ENCODE peak calls at places on chromosomes 1 and 21, in eight cellular contexts. One of them, this sample, is unnamed. For H3K4me1, the result is how much of the 10 kb centered on the place peaks cover.

GRCh38 chr21:42309753-42310213 is 5.4 kb downstream of the TFF3 start:
- DNase-seq in BE2C: peak
- DNase-seq in naive thymus-derived CD4-positive, alpha-beta T cell: peak
- DNase-seq in ovary: peak
- DNase-seq in right lobe of liver: no peak
- DNase-seq in left ventricle myocardium inferior: peak
- DNase-seq in PC-9: peak
- DNase-seq in lung: peak
- DNase-seq in this sample: peak

GRCh38 chr21:37365657-37366487 is 701 bp upstream of the DYRK1A start:
- DNase-seq in PC-9: peak
- DNase-seq in lung: peak
- DNase-seq in naive thymus-derived CD4-positive, alpha-beta T cell: peak
- DNase-seq in right lobe of liver: peak
- DNase-seq in ovary: peak
- DNase-seq in BE2C: peak
- DNase-seq in left ventricle myocardium inferior: peak
- DNase-seq in this sample: no peak

GRCh38 chr1:40901886-40902633 is 39.9 kb upstream of the CITED4 start:
- DNase-seq in naive thymus-derived CD4-positive, alpha-beta T cell: no peak
- DNase-seq in ovary: no peak
- DNase-seq in right lobe of liver: no peak
- DNase-seq in PC-9: peak
- DNase-seq in lung: no peak
- DNase-seq in BE2C: no peak
- DNase-seq in left ventricle myocardium inferior: peak
- DNase-seq in this sample: no peak

GRCh38 chr1:198655464-198656121 is 16.8 kb downstream of the PTPRC start:
- DNase-seq in PC-9: peak
- DNase-seq in left ventricle myocardium inferior: no peak
- DNase-seq in lung: no peak
- DNase-seq in ovary: no peak
- DNase-seq in BE2C: no peak
- DNase-seq in right lobe of liver: no peak
- DNase-seq in naive thymus-derived CD4-positive, alpha-beta T cell: no peak
- DNase-seq in this sample: no peak

GRCh38 chr1:9822897-9823692 is 670 bp downstream of the CLSTN1 start:
- DNase-seq in PC-9: no peak
- DNase-seq in naive thymus-derived CD4-positive, alpha-beta T cell: peak
- DNase-seq in left ventricle myocardium inferior: peak
- DNase-seq in right lobe of liver: peak
- DNase-seq in ovary: peak
- DNase-seq in lung: no peak
- DNase-seq in BE2C: no peak
- DNase-seq in this sample: peak

GRCh38 chr1:3671371-3672180 is 19.3 kb downstream of the TP73 start:
- DNase-seq in lung: no peak
- DNase-seq in PC-9: peak
- DNase-seq in naive thymus-derived CD4-positive, alpha-beta T cell: no peak
- DNase-seq in ovary: peak
- DNase-seq in left ventricle myocardium inferior: peak
- DNase-seq in BE2C: no peak
- DNase-seq in right lobe of liver: peak
- DNase-seq in this sample: no peak

GRCh38 chr1:154199563-154199879 is 6.6 kb downstream of the CFAP141 start:
- DNase-seq in ovary: no peak
- DNase-seq in PC-9: no peak
- DNase-seq in right lobe of liver: no peak
- DNase-seq in BE2C: no peak
- DNase-seq in naive thymus-derived CD4-positive, alpha-beta T cell: no peak
- DNase-seq in left ventricle myocardium inferior: no peak
- DNase-seq in lung: no peak
- DNase-seq in this sample: no peak

GRCh38 chr1:110673805-110674336 is 869 bp downstream of the KCNA3 start:
- DNase-seq in naive thymus-derived CD4-positive, alpha-beta T cell: peak
- DNase-seq in left ventricle myocardium inferior: no peak
- DNase-seq in BE2C: no peak
- DNase-seq in ovary: peak
- DNase-seq in PC-9: no peak
- DNase-seq in lung: no peak
- DNase-seq in right lobe of liver: no peak
- DNase-seq in this sample: no peak

GRCh38 chr1:214563881-214564280 is 12.5 kb upstream of the PTPN14 start:
- DNase-seq in BE2C: no peak
- DNase-seq in left ventricle myocardium inferior: no peak
- DNase-seq in PC-9: no peak
- DNase-seq in ovary: no peak
- DNase-seq in lung: no peak
- DNase-seq in naive thymus-derived CD4-positive, alpha-beta T cell: no peak
- DNase-seq in right lobe of liver: no peak
- DNase-seq in this sample: no peak

GRCh38 chr1:209803568-209803967 is 2.4 kb downstream of the IRF6 start:
- DNase-seq in ovary: no peak
- DNase-seq in right lobe of liver: no peak
- DNase-seq in BE2C: no peak
- DNase-seq in PC-9: no peak
- DNase-seq in naive thymus-derived CD4-positive, alpha-beta T cell: no peak
- DNase-seq in lung: no peak
- DNase-seq in left ventricle myocardium inferior: no peak
- DNase-seq in this sample: no peak

GRCh38 chr1:156480411-156481192 is 20.0 kb downstream of the MEF2D start:
- DNase-seq in right lobe of liver: no peak
- DNase-seq in lung: no peak
- DNase-seq in left ventricle myocardium inferior: peak
- DNase-seq in naive thymus-derived CD4-positive, alpha-beta T cell: peak
- DNase-seq in BE2C: peak
- DNase-seq in PC-9: no peak
- DNase-seq in ovary: peak
- DNase-seq in this sample: peak

GRCh38 chr1:20153000-20153418 is 13.9 kb downstream of the PLA2G2F start:
- DNase-seq in right lobe of liver: peak
- DNase-seq in ovary: no peak
- DNase-seq in naive thymus-derived CD4-positive, alpha-beta T cell: no peak
- DNase-seq in left ventricle myocardium inferior: peak
- DNase-seq in PC-9: peak
- DNase-seq in BE2C: no peak
- DNase-seq in lung: no peak
- DNase-seq in this sample: no peak

GRCh38 chr1:43912607-43913006 is 21.0 kb upstream of the ARTN start:
- DNase-seq in right lobe of liver: no peak
- DNase-seq in ovary: no peak
- DNase-seq in BE2C: no peak
- DNase-seq in PC-9: no peak
- DNase-seq in left ventricle myocardium inferior: no peak
- DNase-seq in naive thymus-derived CD4-positive, alpha-beta T cell: no peak
- DNase-seq in lung: no peak
- DNase-seq in this sample: no peak

GRCh38 chr1:177983087-177983823 is 13.4 kb upstream of the SEC16B start:
- DNase-seq in ovary: no peak
- DNase-seq in naive thymus-derived CD4-positive, alpha-beta T cell: no peak
- DNase-seq in lung: no peak
- DNase-seq in right lobe of liver: no peak
- DNase-seq in BE2C: no peak
- DNase-seq in PC-9: no peak
- DNase-seq in left ventricle myocardium inferior: no peak
- DNase-seq in this sample: no peak

DNA sequence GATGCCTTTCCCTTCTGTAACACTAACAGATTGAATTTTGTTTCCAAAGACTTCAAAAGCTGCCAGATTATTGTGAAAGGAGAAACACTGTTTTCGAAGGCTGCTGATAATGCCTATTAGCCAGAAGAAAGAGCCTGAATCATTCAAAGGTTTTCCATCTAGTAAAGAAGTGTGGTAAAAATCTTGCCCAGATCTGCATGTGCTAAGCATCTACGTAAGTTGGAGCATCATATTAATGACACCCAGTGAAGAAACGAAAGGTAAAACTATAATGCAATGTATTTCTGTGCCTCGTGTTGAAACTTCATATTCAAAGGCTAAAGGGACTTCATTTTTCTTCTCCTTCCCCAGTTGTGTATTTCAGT is 73.4 kb upstream of the S1PR1 start:
- DNase-seq in ovary: no peak
- DNase-seq in right lobe of liver: no peak
- DNase-seq in lung: no peak
- DNase-seq in naive thymus-derived CD4-positive, alpha-beta T cell: no peak
- DNase-seq in BE2C: no peak
- DNase-seq in left ventricle myocardium inferior: no peak
- DNase-seq in PC-9: no peak
- DNase-seq in this sample: no peak
- H3K4me1 ChIP-seq in ovary: under half
- H3K4me1 ChIP-seq in right lobe of liver: under half
- H3K4me1 ChIP-seq in lung: under half
- H3K4me1 ChIP-seq in naive thymus-derived CD4-positive, alpha-beta T cell: under half
- H3K4me1 ChIP-seq in BE2C: under half
- H3K4me1 ChIP-seq in left ventricle myocardium inferior: under half
- H3K4me1 ChIP-seq in PC-9: under half
- H3K4me1 ChIP-seq in this sample: under half

GRCh38 chr21:40051801-40052200 is 184.6 kb downstream of the PCP4 start:
- DNase-seq in lung: no peak
- DNase-seq in PC-9: no peak
- DNase-seq in ovary: no peak
- DNase-seq in left ventricle myocardium inferior: no peak
- DNase-seq in BE2C: no peak
- DNase-seq in naive thymus-derived CD4-positive, alpha-beta T cell: no peak
- DNase-seq in right lobe of liver: no peak
- DNase-seq in this sample: no peak
- H3K4me1 ChIP-seq in lung: under half
- H3K4me1 ChIP-seq in PC-9: under half
- H3K4me1 ChIP-seq in ovary: under half
- H3K4me1 ChIP-seq in left ventricle myocardium inferior: under half
- H3K4me1 ChIP-seq in BE2C: under half
- H3K4me1 ChIP-seq in naive thymus-derived CD4-positive, alpha-beta T cell: under half
- H3K4me1 ChIP-seq in right lobe of liver: under half
- H3K4me1 ChIP-seq in this sample: under half

DNA sequence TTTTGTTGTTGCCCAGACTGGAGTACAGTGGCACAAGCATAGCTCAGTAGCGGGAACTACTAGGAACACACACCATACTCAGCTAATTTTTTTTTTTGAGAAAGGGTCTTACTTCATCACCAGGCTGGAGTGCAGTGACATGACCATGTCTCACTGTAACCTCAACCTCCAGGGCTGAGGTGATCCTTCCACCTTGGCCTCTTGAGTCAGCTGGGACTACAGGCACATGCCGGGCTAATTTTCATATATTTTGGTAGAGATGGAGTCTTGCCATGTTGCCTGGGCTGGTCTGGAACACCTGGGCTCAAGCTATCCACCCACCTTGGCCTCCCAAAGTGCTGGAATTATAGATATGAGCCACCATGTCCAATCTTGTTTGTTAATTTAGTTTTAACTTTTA is 5.4 kb upstream of the TXNIP start:
- DNase-seq in ovary: no peak
- DNase-seq in PC-9: no peak
- DNase-seq in right lobe of liver: no peak
- DNase-seq in left ventricle myocardium inferior: no peak
- DNase-seq in naive thymus-derived CD4-positive, alpha-beta T cell: no peak
- DNase-seq in BE2C: no peak
- DNase-seq in lung: no peak
- DNase-seq in this sample: no peak
- H3K4me1 ChIP-seq in ovary: under half
- H3K4me1 ChIP-seq in PC-9: under half
- H3K4me1 ChIP-seq in right lobe of liver: under half
- H3K4me1 ChIP-seq in left ventricle myocardium inferior: half or more
- H3K4me1 ChIP-seq in naive thymus-derived CD4-positive, alpha-beta T cell: half or more
- H3K4me1 ChIP-seq in BE2C: under half
- H3K4me1 ChIP-seq in lung: under half
- H3K4me1 ChIP-seq in this sample: under half

DNA sequence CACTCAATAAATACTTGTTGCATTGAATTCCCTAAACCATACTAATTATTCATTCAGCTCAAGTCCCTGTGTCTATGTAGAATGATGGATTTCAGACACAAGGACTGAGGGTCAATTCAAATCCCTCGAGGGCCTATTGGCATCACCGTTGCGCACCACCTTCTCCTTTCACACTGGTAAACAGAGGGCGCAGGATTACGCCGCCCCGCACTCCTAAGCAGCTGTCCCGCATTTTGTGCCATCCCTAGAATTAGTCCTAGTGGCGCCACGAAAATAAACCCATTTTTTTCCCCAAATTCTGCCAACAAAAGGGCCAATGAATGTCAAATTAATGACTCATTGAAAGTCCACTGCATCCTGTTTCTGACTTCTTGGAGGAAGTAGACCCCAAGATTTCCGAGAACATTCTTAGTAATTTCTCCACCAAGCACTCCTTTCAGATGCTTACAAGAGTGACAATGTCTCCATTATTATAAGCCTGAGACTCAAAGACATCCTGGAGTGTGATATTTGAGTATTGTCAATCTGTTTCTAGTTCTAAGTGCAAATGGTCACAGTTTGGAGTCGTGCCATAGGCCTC is 53.7 kb downstream of the CD2 start:
- DNase-seq in PC-9: no peak
- DNase-seq in BE2C: no peak
- DNase-seq in naive thymus-derived CD4-positive, alpha-beta T cell: no peak
- DNase-seq in lung: no peak
- DNase-seq in left ventricle myocardium inferior: no peak
- DNase-seq in right lobe of liver: no peak
- DNase-seq in ovary: no peak
- DNase-seq in this sample: no peak
- H3K4me1 ChIP-seq in PC-9: under half
- H3K4me1 ChIP-seq in BE2C: under half
- H3K4me1 ChIP-seq in naive thymus-derived CD4-positive, alpha-beta T cell: half or more
- H3K4me1 ChIP-seq in lung: under half
- H3K4me1 ChIP-seq in left ventricle myocardium inferior: under half
- H3K4me1 ChIP-seq in right lobe of liver: under half
- H3K4me1 ChIP-seq in ovary: under half
- H3K4me1 ChIP-seq in this sample: under half

This sample was measured in A673.